ENCODE peak calls at places on chromosomes 5 and 9, in six cellular contexts. W, I, F, M, A and S are unnamed samples.

GRCh38 chr5:6703791-6704190 is 9.4 kb upstream of the TENT4A start:
- DNase-seq in W (no peak), I (no peak), F (no peak), M (no peak), A (no peak), S (no peak)

GRCh38 chr9:75152416-75152815 is 64.1 kb downstream of the OSTF1 start:
- DNase-seq in W (no peak), I (peak; percentile 48), F (no peak), M (peak; percentile 45), A (peak; percentile 60), S (no peak)

GRCh38 chr9:6667633-6668280 is 22.2 kb upstream of the GLDC start:
- DNase-seq in W (peak; percentile 27), I (no peak), F (peak; percentile 23), M (no peak), A (no peak), S (peak; percentile 46)

GRCh38 chr9:76652894-76653293 is 111.3 kb upstream of the PCA3 start:
- DNase-seq in W (no peak), I (no peak), F (no peak), M (no peak), A (no peak), S (no peak)

GRCh38 chr9:71655141-71655540 is 113.2 kb downstream of the CEMIP2 start:
- DNase-seq in W (no peak), I (no peak), F (no peak), M (no peak), A (no peak), S (no peak)

GRCh38 chr9:108271646-108272349 is 584.0 kb downstream of the ACTL7B start:
- DNase-seq in W (peak; percentile 94), I (no peak), F (peak; percentile 50), M (no peak), A (no peak), S (peak; percentile 75)

GRCh38 chr5:98588225-98588624 is 185.2 kb upstream of the RGMB start:
- DNase-seq in W (no peak), I (no peak), F (no peak), M (no peak), A (no peak), S (no peak)

GRCh38 chr9:87494970-87495471 is 2.6 kb upstream of the DAPK1 start:
- DNase-seq in W (no peak), I (no peak), F (no peak), M (no peak), A (no peak), S (no peak)

GRCh38 chr9:86867658-86868313 is 79.5 kb downstream of the GAS1 start:
- DNase-seq in W (no peak), I (no peak), F (no peak), M (no peak), A (no peak), S (peak; percentile 37)

GRCh38 chr5:33888582-33888981 is 3.2 kb downstream of the ADAMTS12 start:
- DNase-seq in W (no peak), I (no peak), F (no peak), M (no peak), A (no peak), S (no peak)